ENCODE peak calls at places on chromosomes 4 and X, in five cellular contexts. One of them, this sample, is unnamed.

GRCh38 chr4:98688416-98689290 is 30.2 kb upstream of the TSPAN5 start:
- DNase-seq in cardiac muscle cell: peak; percentile 19
- DNase-seq in K562: peak; percentile 62
- DNase-seq in GM10248: no peak
- DNase-seq in uterus: no peak
- DNase-seq in this sample: no peak

GRCh38 chr4:37728064-37728463 is 41.9 kb upstream of the RELL1 start:
- DNase-seq in K562: no peak
- DNase-seq in GM10248: no peak
- DNase-seq in uterus: no peak
- DNase-seq in cardiac muscle cell: no peak
- DNase-seq in this sample: no peak

GRCh38 chr4:163548481-163549243 is 54.2 kb downstream of the TMA16 start:
- DNase-seq in uterus: no peak
- DNase-seq in cardiac muscle cell: peak; percentile 79
- DNase-seq in K562: peak; percentile 13
- DNase-seq in GM10248: peak; percentile 37
- DNase-seq in this sample: peak; percentile 21

GRCh38 chrX:136851526-136851925 is 29.0 kb downstream of the RBMX start:
- DNase-seq in cardiac muscle cell: no peak
- DNase-seq in K562: no peak
- DNase-seq in uterus: no peak
- DNase-seq in GM10248: no peak
- DNase-seq in this sample: no peak

GRCh38 chr4:73869130-73870055 is at the start of gene CXCL1:
- DNase-seq in K562: peak; percentile 37
- DNase-seq in uterus: no peak
- DNase-seq in GM10248: no peak
- DNase-seq in cardiac muscle cell: peak; percentile 63
- DNase-seq in this sample: peak; percentile 54

GRCh38 chr4:180134116-180134866 is 2108.9 kb upstream of the TENM3 start:
- DNase-seq in uterus: no peak
- DNase-seq in GM10248: no peak
- DNase-seq in cardiac muscle cell: no peak
- DNase-seq in K562: no peak
- DNase-seq in this sample: peak; percentile 26

GRCh38 chr4:15003441-15003890 is 1.2 kb downstream of the CPEB2 start:
- DNase-seq in cardiac muscle cell: peak; percentile 53
- DNase-seq in K562: peak; percentile 56
- DNase-seq in GM10248: peak; percentile 54
- DNase-seq in uterus: peak; percentile 42
- DNase-seq in this sample: no peak

GRCh38 chr4:41192136-41192535 is 22.2 kb downstream of the APBB2 start:
- DNase-seq in K562: no peak
- DNase-seq in uterus: no peak
- DNase-seq in cardiac muscle cell: peak; percentile 54
- DNase-seq in GM10248: no peak
- DNase-seq in this sample: no peak

GRCh38 chr4:159191989-159192388 is 89.1 kb downstream of the RAPGEF2 start:
- DNase-seq in GM10248: no peak
- DNase-seq in uterus: no peak
- DNase-seq in K562: peak; percentile 17
- DNase-seq in cardiac muscle cell: peak; percentile 59
- DNase-seq in this sample: no peak

GRCh38 chr4:6663596-6664393 is 23.3 kb downstream of the MRFAP1 start:
- DNase-seq in cardiac muscle cell: no peak
- DNase-seq in K562: no peak
- DNase-seq in uterus: no peak
- DNase-seq in GM10248: no peak
- DNase-seq in this sample: no peak

GRCh38 chr4:67131224-67131623 is 414.1 kb downstream of the CENPC start:
- DNase-seq in GM10248: peak; percentile 13
- DNase-seq in cardiac muscle cell: no peak
- DNase-seq in uterus: no peak
- DNase-seq in K562: no peak
- DNase-seq in this sample: no peak

GRCh38 chr4:155629183-155629825 is 37.3 kb upstream of the GUCY1A1 start:
- DNase-seq in K562: no peak
- DNase-seq in uterus: no peak
- DNase-seq in GM10248: no peak
- DNase-seq in cardiac muscle cell: peak; percentile 47
- DNase-seq in this sample: no peak

GRCh38 chr4:127975121-127975770 is 10.0 kb downstream of the ABHD18 start:
- DNase-seq in cardiac muscle cell: no peak
- DNase-seq in K562: no peak
- DNase-seq in GM10248: no peak
- DNase-seq in uterus: no peak
- DNase-seq in this sample: no peak

GRCh38 chr4:3202836-3203820 is 45.8 kb upstream of the MSANTD1 start:
- DNase-seq in K562: no peak
- DNase-seq in cardiac muscle cell: peak; percentile 70
- DNase-seq in uterus: peak; percentile 42
- DNase-seq in GM10248: peak; percentile 48
- DNase-seq in this sample: no peak

GRCh38 chrX:55026143-55026542 is 4.6 kb downstream of the ALAS2 start:
- DNase-seq in uterus: no peak
- DNase-seq in GM10248: no peak
- DNase-seq in K562: no peak
- DNase-seq in cardiac muscle cell: no peak
- DNase-seq in this sample: no peak

GRCh38 chrX:54934890-54935289 is 14.3 kb downstream of the TRO start:
- DNase-seq in cardiac muscle cell: no peak
- DNase-seq in K562: no peak
- DNase-seq in GM10248: no peak
- DNase-seq in uterus: no peak
- DNase-seq in this sample: no peak

GRCh38 chrX:21757960-21758359 is at the start of gene SMPX:
- DNase-seq in GM10248: no peak
- DNase-seq in K562: no peak
- DNase-seq in cardiac muscle cell: no peak
- DNase-seq in uterus: no peak
- DNase-seq in this sample: no peak

GRCh38 chr4:53646792-53647191 is 55.5 kb upstream of the LNX1 start:
- DNase-seq in GM10248: no peak
- DNase-seq in cardiac muscle cell: no peak
- DNase-seq in K562: no peak
- DNase-seq in uterus: peak; percentile 39
- DNase-seq in this sample: peak; percentile 26

GRCh38 chrX:108307408-108308085 is 130.7 kb downstream of the COL4A6 start:
- DNase-seq in GM10248: no peak
- DNase-seq in K562: no peak
- DNase-seq in cardiac muscle cell: peak; percentile 31
- DNase-seq in uterus: no peak
- DNase-seq in this sample: no peak

GRCh38 chrX:29841750-29842149 is 373.6 kb upstream of the MAGEB2 start:
- DNase-seq in GM10248: no peak
- DNase-seq in uterus: no peak
- DNase-seq in K562: no peak
- DNase-seq in cardiac muscle cell: peak; percentile 15
- DNase-seq in this sample: no peak

GRCh38 chr4:39415678-39416283 is 9.1 kb downstream of the KLB start:
- DNase-seq in GM10248: no peak
- DNase-seq in K562: no peak
- DNase-seq in cardiac muscle cell: peak; percentile 76
- DNase-seq in uterus: no peak
- DNase-seq in this sample: no peak

GRCh38 chr4:164136181-164136616 is 617.7 kb upstream of the SMIM31 start:
- DNase-seq in K562: no peak
- DNase-seq in uterus: no peak
- DNase-seq in GM10248: no peak
- DNase-seq in cardiac muscle cell: no peak
- DNase-seq in this sample: no peak

GRCh38 chr4:3335385-3335784 is 42.6 kb downstream of the RGS12 start:
- DNase-seq in GM10248: no peak
- DNase-seq in K562: no peak
- DNase-seq in uterus: peak; percentile 18
- DNase-seq in cardiac muscle cell: no peak
- DNase-seq in this sample: no peak

GRCh38 chrX:103640401-103641155 is 11.8 kb downstream of the TCEAL1 start:
- DNase-seq in uterus: no peak
- DNase-seq in GM10248: no peak
- DNase-seq in cardiac muscle cell: no peak
- DNase-seq in K562: no peak
- DNase-seq in this sample: no peak

GRCh38 chr4:152640058-152640921 is 39.5 kb downstream of the TMEM154 start:
- DNase-seq in GM10248: no peak
- DNase-seq in K562: peak; percentile 42
- DNase-seq in uterus: no peak
- DNase-seq in cardiac muscle cell: peak; percentile 41
- DNase-seq in this sample: no peak

GRCh38 chrX:130028196-130028595 is 45.8 kb downstream of the BCORL1 start:
- DNase-seq in cardiac muscle cell: peak; percentile 51
- DNase-seq in K562: peak; percentile 52
- DNase-seq in GM10248: peak; percentile 30
- DNase-seq in uterus: peak; percentile 30
- DNase-seq in this sample: peak; percentile 55

GRCh38 chr4:118972167-118972566 is 83.5 kb downstream of the SYNPO2 start:
- DNase-seq in uterus: no peak
- DNase-seq in GM10248: no peak
- DNase-seq in cardiac muscle cell: no peak
- DNase-seq in K562: no peak
- DNase-seq in this sample: no peak

GRCh38 chr4:151407018-151407417 is 2.0 kb upstream of the FHIP1A start:
- DNase-seq in K562: no peak
- DNase-seq in GM10248: no peak
- DNase-seq in uterus: no peak
- DNase-seq in cardiac muscle cell: no peak
- DNase-seq in this sample: no peak

GRCh38 chr4:151408380-151408629 is 671 bp upstream of the FHIP1A start:
- DNase-seq in K562: peak; percentile 5
- DNase-seq in GM10248: no peak
- DNase-seq in uterus: peak; percentile 15
- DNase-seq in cardiac muscle cell: no peak
- DNase-seq in this sample: no peak

GRCh38 chr4:151409470-151410313 is 716 bp downstream of the FHIP1A start:
- DNase-seq in GM10248: no peak
- DNase-seq in uterus: peak; percentile 29
- DNase-seq in K562: peak; percentile 6
- DNase-seq in cardiac muscle cell: peak; percentile 32
- DNase-seq in this sample: peak; percentile 9

GRCh38 chr4:151407466-151408379 is 1.3 kb upstream of the FHIP1A start:
- DNase-seq in K562: no peak
- DNase-seq in uterus: peak; percentile 32
- DNase-seq in GM10248: peak; percentile 70
- DNase-seq in cardiac muscle cell: no peak
- DNase-seq in this sample: peak; percentile 29

DNA sequence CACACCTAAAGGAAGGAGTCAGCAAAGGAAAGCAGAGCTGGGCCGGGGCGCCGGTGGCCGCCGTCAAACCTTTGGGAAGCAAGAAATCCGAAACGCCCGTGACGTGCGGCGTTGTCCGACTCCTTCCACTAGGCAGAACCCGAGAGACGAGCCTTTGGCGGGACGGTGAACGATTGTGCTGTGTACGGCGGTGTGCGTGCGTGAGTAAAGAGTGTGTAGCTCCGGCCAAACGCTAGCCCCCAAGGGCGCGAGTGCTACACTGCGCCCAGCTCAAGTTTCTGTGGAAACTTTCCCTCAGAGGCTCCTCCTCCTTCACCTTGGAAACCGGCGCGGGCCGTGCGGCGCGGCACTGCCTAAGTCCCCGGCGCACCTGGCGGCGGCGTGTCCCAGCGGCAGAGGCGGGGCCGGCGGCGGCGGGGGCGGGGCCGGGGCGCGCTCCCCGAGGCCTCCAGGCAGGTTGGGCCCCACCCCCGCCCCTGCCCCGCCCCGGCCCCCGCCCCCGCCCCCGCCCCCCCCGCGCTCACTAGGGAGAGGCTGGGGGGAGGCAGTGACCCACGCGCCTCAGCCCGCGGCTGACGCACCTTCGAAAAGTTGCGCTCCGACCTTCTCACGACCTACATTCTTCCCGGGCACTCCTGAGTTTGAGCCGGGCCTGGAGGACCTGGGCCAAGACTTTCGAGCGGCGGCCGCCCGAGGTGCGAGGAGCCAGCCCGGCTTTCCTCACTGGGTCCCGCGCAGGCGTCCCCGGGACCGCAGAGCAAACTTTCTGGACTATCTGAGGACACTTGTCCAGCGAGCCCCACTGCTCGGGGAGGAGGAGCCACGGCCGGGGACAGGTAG is at the start of gene FHIP1A:
- DNase-seq in cardiac muscle cell: peak; percentile 51
- DNase-seq in GM10248: peak; percentile 86
- DNase-seq in uterus: peak; percentile 82
- DNase-seq in K562: peak; percentile 94
- DNase-seq in this sample: peak; percentile 63
- TF ChIP-seq CTCF in cardiac muscle cell: no peak
- TF ChIP-seq CTCF in GM10248: no peak
- TF ChIP-seq CTCF in uterus: peak; percentile 36
- TF ChIP-seq CTCF in K562: no peak
- TF ChIP-seq CTCF in this sample: no peak

GRCh38 chrX:31420711-31421151 is 348.9 kb upstream of the FTHL17 start:
- DNase-seq in uterus: no peak
- DNase-seq in cardiac muscle cell: peak; percentile 69
- DNase-seq in GM10248: no peak
- DNase-seq in K562: no peak
- DNase-seq in this sample: no peak

GRCh38 chrX:31421441-31421840 is 349.6 kb upstream of the FTHL17 start:
- DNase-seq in uterus: no peak
- DNase-seq in cardiac muscle cell: peak; percentile 32
- DNase-seq in GM10248: no peak
- DNase-seq in K562: no peak
- DNase-seq in this sample: no peak

GRCh38 chrX:31420302-31420701 is 348.5 kb upstream of the FTHL17 start:
- DNase-seq in uterus: no peak
- DNase-seq in K562: no peak
- DNase-seq in GM10248: no peak
- DNase-seq in cardiac muscle cell: no peak
- DNase-seq in this sample: no peak

GRCh38 chrX:31423575-31424284 is 351.9 kb upstream of the FTHL17 start:
- DNase-seq in GM10248: peak; percentile 13
- DNase-seq in uterus: peak; percentile 23
- DNase-seq in cardiac muscle cell: peak; percentile 79
- DNase-seq in K562: peak; percentile 11
- DNase-seq in this sample: peak; percentile 21
- TF ChIP-seq CTCF in GM10248: no peak
- TF ChIP-seq CTCF in uterus: no peak
- TF ChIP-seq CTCF in cardiac muscle cell: peak; percentile 45
- TF ChIP-seq CTCF in K562: peak; percentile 33
- TF ChIP-seq CTCF in this sample: no peak

GRCh38 chrX:40663880-40664630 is 16.7 kb upstream of the CXorf38 start:
- DNase-seq in GM10248: no peak
- DNase-seq in cardiac muscle cell: peak; percentile 44
- DNase-seq in uterus: no peak
- DNase-seq in K562: peak; percentile 15
- DNase-seq in this sample: peak; percentile 11
- TF ChIP-seq CTCF in GM10248: peak; percentile 18
- TF ChIP-seq CTCF in cardiac muscle cell: peak; percentile 45
- TF ChIP-seq CTCF in uterus: no peak
- TF ChIP-seq CTCF in K562: peak; percentile 43
- TF ChIP-seq CTCF in this sample: no peak

DNA sequence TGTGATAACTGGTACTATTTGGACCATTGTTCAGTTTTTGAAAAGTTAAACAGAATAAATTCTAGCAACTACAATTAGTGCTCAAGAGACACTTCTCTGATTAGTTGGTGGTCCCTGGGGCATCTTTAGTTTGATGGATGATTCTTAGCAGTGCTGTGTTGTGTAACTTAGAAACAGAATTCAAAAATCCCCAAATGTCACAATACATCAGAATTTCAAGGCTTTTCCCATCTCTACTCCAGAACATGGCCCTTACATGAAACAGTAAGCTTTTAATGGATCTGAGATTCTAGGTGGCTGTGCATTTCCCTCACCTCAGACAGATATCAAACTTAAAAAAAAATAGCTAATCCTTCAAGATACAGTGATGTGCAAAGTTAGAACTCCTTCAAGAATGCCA is 104.4 kb upstream of the CXCL13 start:
- DNase-seq in cardiac muscle cell: peak; percentile 22
- DNase-seq in uterus: no peak
- DNase-seq in K562: no peak
- DNase-seq in GM10248: no peak
- DNase-seq in this sample: no peak
- TF ChIP-seq CTCF in cardiac muscle cell: no peak
- TF ChIP-seq CTCF in uterus: no peak
- TF ChIP-seq CTCF in K562: no peak
- TF ChIP-seq CTCF in GM10248: no peak
- TF ChIP-seq CTCF in this sample: no peak

This sample was measured in endothelial cell.